ENCODE peak calls at places on chromosome 17, in ten cellular contexts. T is stimulated activated CD4-positive, alpha-beta T cell treated with anti-CD3 and anti-CD28 coated beads, Interleukin-12 subunit alpha, Interleukin-12 subunit beta, amount 100 ng/mL, for 4 hours; I is dorsolateral prefrontal cortex; E is amniotic stem cell; Z is heart left ventricle; Q is NCI-H510A; L is mesenteric fat pad; M is LoVo; K is CD8-positive, alpha-beta T cell; X is upper lobe of right lung. S is an unnamed sample.

GRCh38 chr17:48307814-48308411 is 122.1 kb downstream of the SKAP1 start:
- DNase-seq in T (peak), I (no peak), E (no peak), Z (peak), Q (peak), L (no peak), M (peak), K (peak), X (no peak), S (peak)

GRCh38 chr17:2214047-2214717 is 89.4 kb downstream of the SMG6 start:
- DNase-seq in T (no peak), I (no peak), E (peak), Z (peak), Q (no peak), L (no peak), M (no peak), K (no peak), X (peak), S (no peak)

GRCh38 chr17:72466199-72466598 is 345.4 kb downstream of the SOX9 start:
- DNase-seq in T (no peak), I (no peak), E (peak), Z (no peak), Q (no peak), L (peak), M (peak), K (no peak), X (no peak), S (no peak)

GRCh38 chr17:40480501-40481003 is 20.9 kb downstream of the TNS4 start:
- DNase-seq in T (peak), I (no peak), E (no peak), Z (no peak), Q (no peak), L (no peak), M (no peak), K (peak), X (no peak), S (no peak)

GRCh38 chr17:29581583-29582253 is 7.7 kb downstream of the GIT1 start:
- DNase-seq in T (no peak), I (no peak), E (no peak), Z (no peak), Q (no peak), L (no peak), M (no peak), K (no peak), X (no peak), S (no peak)

GRCh38 chr17:80959330-80960036 is 32.2 kb upstream of the CHMP6 start:
- DNase-seq in T (no peak), I (no peak), E (peak), Z (peak), Q (no peak), L (no peak), M (no peak), K (no peak), X (no peak), S (no peak)

GRCh38 chr17:28575126-28575795 is 1.4 kb downstream of the ALDOC start:
- DNase-seq in T (no peak), I (no peak), E (no peak), Z (peak), Q (no peak), L (peak), M (no peak), K (no peak), X (no peak), S (no peak)

GRCh38 chr17:62064029-62064790 is 868 bp downstream of the MED13 start:
- DNase-seq in T (no peak), I (no peak), E (no peak), Z (no peak), Q (no peak), L (no peak), M (peak), K (no peak), X (no peak), S (no peak)

GRCh38 chr17:80482058-80482318 is 5.6 kb upstream of the NPTX1 start:
- DNase-seq in T (no peak), I (no peak), E (no peak), Z (no peak), Q (no peak), L (no peak), M (no peak), K (no peak), X (no peak), S (no peak)

GRCh38 chr17:37661372-37662014 is 18.2 kb upstream of the DDX52 start:
- DNase-seq in T (no peak), I (no peak), E (no peak), Z (no peak), Q (no peak), L (no peak), M (no peak), K (no peak), X (no peak), S (no peak)

GRCh38 chr17:13540546-13540945 is 61.2 kb downstream of the HS3ST3A1 start:
- DNase-seq in T (no peak), I (no peak), E (no peak), Z (no peak), Q (no peak), L (no peak), M (no peak), K (no peak), X (no peak), S (no peak)

GRCh38 chr17:36183811-36184765 is 7.7 kb upstream of the TBC1D3B start:
- DNase-seq in T (no peak), I (no peak), E (no peak), Z (no peak), Q (no peak), L (no peak), M (no peak), K (no peak), X (no peak), S (no peak)

GRCh38 chr17:57481901-57482300 is 225.6 kb downstream of the MSI2 start:
- DNase-seq in T (no peak), I (no peak), E (peak), Z (no peak), Q (no peak), L (no peak), M (no peak), K (no peak), X (no peak), S (no peak)

GRCh38 chr17:1649844-1650409 is at the start of gene RILP:
- DNase-seq in T (no peak), I (no peak), E (no peak), Z (peak), Q (no peak), L (no peak), M (peak), K (no peak), X (peak), S (no peak)

GRCh38 chr17:57726838-57727237 is 18.3 kb downstream of the CCDC182 start:
- DNase-seq in T (no peak), I (no peak), E (no peak), Z (no peak), Q (no peak), L (no peak), M (no peak), K (no peak), X (no peak), S (no peak)

GRCh38 chr17:75561927-75562603 is 25.5 kb upstream of the MYO15B start:
- DNase-seq in T (no peak), I (no peak), E (no peak), Z (no peak), Q (no peak), L (no peak), M (peak), K (no peak), X (no peak), S (no peak)

GRCh38 chr17:31654936-31655335 is 204.1 kb downstream of the COPRS start:
- DNase-seq in T (no peak), I (no peak), E (no peak), Z (no peak), Q (no peak), L (peak), M (no peak), K (no peak), X (no peak), S (no peak)

GRCh38 chr17:40097931-40098845 is 2.2 kb downstream of the NR1D1 start:
- DNase-seq in T (no peak), I (no peak), E (no peak), Z (peak), Q (no peak), L (no peak), M (peak), K (no peak), X (peak), S (no peak)

GRCh38 chr17:81934850-81935708 is 2.0 kb downstream of the PYCR1 start:
- DNase-seq in T (no peak), I (no peak), E (no peak), Z (no peak), Q (no peak), L (no peak), M (no peak), K (no peak), X (peak), S (no peak)

GRCh38 chr17:73293480-73293911 is 18.3 kb downstream of the CDC42EP4 start:
- DNase-seq in T (no peak), I (no peak), E (no peak), Z (peak), Q (no peak), L (no peak), M (peak), K (no peak), X (peak), S (no peak)

GRCh38 chr17:10105513-10106001 is 92.8 kb downstream of the GAS7 start:
- DNase-seq in T (no peak), I (no peak), E (peak), Z (peak), Q (no peak), L (no peak), M (no peak), K (no peak), X (no peak), S (no peak)

GRCh38 chr17:80919331-80920284 is 72.0 kb upstream of the CHMP6 start:
- DNase-seq in T (no peak), I (no peak), E (no peak), Z (no peak), Q (no peak), L (no peak), M (no peak), K (no peak), X (peak), S (no peak)

GRCh38 chr17:11363575-11363974 is 122.6 kb downstream of the SHISA6 start:
- DNase-seq in T (no peak), I (no peak), E (no peak), Z (no peak), Q (no peak), L (no peak), M (no peak), K (no peak), X (no peak), S (no peak)

GRCh38 chr17:62807812-62808575 is at the start of gene MARCHF10:
- DNase-seq in T (peak), I (no peak), E (no peak), Z (peak), Q (peak), L (no peak), M (no peak), K (no peak), X (peak), S (no peak)

GRCh38 chr17:1019451-1019850 is 22.5 kb downstream of the TIMM22 start:
- DNase-seq in T (no peak), I (no peak), E (no peak), Z (peak), Q (no peak), L (no peak), M (no peak), K (no peak), X (no peak), S (no peak)

GRCh38 chr17:65756760-65757159 is 195.3 kb upstream of the AXIN2 start:
- DNase-seq in T (no peak), I (no peak), E (no peak), Z (no peak), Q (no peak), L (no peak), M (no peak), K (no peak), X (no peak), S (no peak)

GRCh38 chr17:78172284-78173024 is 4.1 kb downstream of the SYNGR2 start:
- DNase-seq in T (no peak), I (no peak), E (no peak), Z (peak), Q (peak), L (no peak), M (no peak), K (no peak), X (peak), S (no peak)

S was measured in SK-N-MC.